ENCODE peak calls at places on chromosome 3, in eight cellular contexts. H is HuH-7; U is NCI-H524; L is iPS-NIHi11; R is neural progenitor cell; O is type B pancreatic cell; B is fibroblast of the conjunctiva; S is activated T-helper 9 cell treated with anti-CD3 and anti-CD28 coated beads, Interleukin-2, amount 50 U/mL, for 16 hours. Y is an unnamed sample.
A peak's percentile ranks its signal among the peaks of the same experiment; 100 is the strongest.

GRCh38 chr3:126040386-126040785 is 43.5 kb downstream of the SLC41A3 start:
- DNase-seq in H (no peak), U (no peak), L (no peak), R (no peak), O (peak; percentile 34), B (no peak), S (no peak), Y (no peak)

GRCh38 chr3:193553606-193554005 is 1.1 kb downstream of the ATP13A4 start:
- DNase-seq in H (no peak), U (no peak), L (no peak), R (no peak), O (no peak), B (no peak), S (no peak), Y (no peak)

GRCh38 chr3:137332296-137332695 is 374.5 kb downstream of the IL20RB start:
- DNase-seq in H (no peak), U (no peak), L (no peak), R (no peak), O (no peak), B (no peak), S (no peak), Y (no peak)

GRCh38 chr3:125141596-125142417 is 70.7 kb downstream of the SLC12A8 start:
- DNase-seq in H (no peak), U (peak; percentile 73), L (peak; percentile 72), R (peak; percentile 80), O (no peak), B (no peak), S (peak; percentile 53), Y (no peak)

GRCh38 chr3:124812291-124813265 is 74.6 kb downstream of the ITGB5 start:
- DNase-seq in H (peak; percentile 53), U (peak; percentile 54), L (peak; percentile 62), R (no peak), O (no peak), B (peak; percentile 97), S (no peak), Y (peak; percentile 25)

GRCh38 chr3:57896046-57896445 is 112.2 kb upstream of the FLNB start:
- DNase-seq in H (no peak), U (no peak), L (no peak), R (no peak), O (no peak), B (no peak), S (no peak), Y (no peak)

GRCh38 chr3:17183951-17184550 is 299.3 kb downstream of the PLCL2 start:
- DNase-seq in H (no peak), U (no peak), L (no peak), R (no peak), O (no peak), B (no peak), S (no peak), Y (no peak)

GRCh38 chr3:157535667-157536066 is 32.5 kb upstream of the VEPH1 start:
- DNase-seq in H (no peak), U (no peak), L (no peak), R (no peak), O (no peak), B (no peak), S (no peak), Y (no peak)